ENCODE peak calls at places on chromosomes 1 and 21, in nine cellular contexts. J is breast epithelium; N is endothelial cell of umbilical vein; U is fibroblast of the aortic adventitia; K is activated T-cell treated with anti-CD3 and anti-CD28 coated beads for 1 hour; O is activated CD4-positive, alpha-beta T cell treated with anti-CD3 and anti-CD28 coated beads, Interleukin-2, amount 50 U/mL, for 48 hours; L is brain microvascular endothelial cell; B is progenitor cell of endocrine pancreas; Q is kidney. P is an unnamed sample.

GRCh38 chr1:164695956-164696665 is 137.1 kb downstream of the PBX1 start:
- DNase-seq in N (no peak), U (peak), K (no peak), O (no peak), L (no peak), B (no peak), J (no peak), Q (no peak), P (no peak)

GRCh38 chr1:173332026-173332425 is 124.9 kb upstream of the TNFSF4 start:
- DNase-seq in O (no peak), U (peak), Q (no peak), N (peak), J (no peak), L (peak), K (no peak), B (no peak), P (no peak)

GRCh38 chr1:224116131-224116530 is 2.2 kb downstream of the FBXO28 start:
- DNase-seq in L (no peak), J (no peak), O (no peak), B (no peak), Q (no peak), U (peak), K (no peak), N (peak), P (peak)

GRCh38 chr21:31555741-31556191 is 103.7 kb upstream of the SOD1 start:
- DNase-seq in B (no peak), Q (peak), L (no peak), J (no peak), N (no peak), O (no peak), K (no peak), U (no peak), P (no peak)

GRCh38 chr1:246695136-246695535 is 29.1 kb upstream of the SCCPDH start:
- DNase-seq in O (no peak), L (no peak), J (no peak), U (no peak), Q (no peak), N (no peak), K (no peak), B (no peak), P (no peak)

GRCh38 chr1:232952514-232953175 is 2.2 kb downstream of the NTPCR start:
- DNase-seq in L (peak), N (peak), K (peak), U (peak), J (no peak), O (peak), Q (no peak), B (peak), P (peak)

GRCh38 chr1:223033658-223034057 is 109.4 kb downstream of the TLR5 start:
- DNase-seq in K (no peak), Q (no peak), J (no peak), B (no peak), L (no peak), N (no peak), U (peak), O (no peak), P (no peak)

GRCh38 chr1:151494741-151495281 is 16.4 kb upstream of the CGN start:
- DNase-seq in N (peak), J (no peak), K (no peak), Q (no peak), O (no peak), U (peak), B (no peak), L (no peak), P (peak)

GRCh38 chr1:22326372-22326915 is 125.2 kb upstream of the ZBTB40 start:
- DNase-seq in U (no peak), Q (peak), L (no peak), B (no peak), O (no peak), K (no peak), N (peak), J (peak), P (no peak)

GRCh38 chr1:44418022-44418673 is 13.1 kb downstream of the RNF220 start:
- DNase-seq in J (no peak), L (no peak), N (peak), U (no peak), O (no peak), Q (no peak), K (no peak), B (no peak), P (no peak)

P was measured in foreskin melanocyte.